ENCODE peak calls at places on chromosomes 5 and 9, in eight cellular contexts. I is PC-3, B is GM23248, R is SK-N-SH, V is OCI-LY7, C is HCT116, Z is neural progenitor cell, P is MM.1S. A is an unnamed sample.

GRCh38 chr5:171750316-171750788 is 35.3 kb upstream of the SMIM23 start:
- DNase-seq in I (peak; percentile 42), B (peak; percentile 89), R (peak; percentile 26), V (peak; percentile 5), C (peak; percentile 8), Z (peak; percentile 43), P (no peak), A (no peak)

GRCh38 chr5:67059747-67060490 is 136.7 kb downstream of the CD180 start:
- DNase-seq in I (peak; percentile 30), B (peak; percentile 31), R (no peak), V (no peak), C (no peak), Z (no peak), P (no peak), A (no peak)

GRCh38 chr5:35233601-35234000 is 3.3 kb upstream of the PRLR start:
- DNase-seq in I (no peak), B (no peak), R (no peak), V (no peak), C (no peak), Z (no peak), P (no peak), A (no peak)

GRCh38 chr5:134245101-134245604 is 19.3 kb upstream of the PPP2CA start:
- DNase-seq in I (peak; percentile 93), B (peak; percentile 75), R (no peak), V (no peak), C (no peak), Z (peak; percentile 63), P (no peak), A (peak; percentile 53)

GRCh38 chr9:3238241-3238640 is 287.6 kb downstream of the RFX3 start:
- DNase-seq in I (no peak), B (peak; percentile 16), R (no peak), V (no peak), C (no peak), Z (no peak), P (no peak), A (no peak)

GRCh38 chr9:36218011-36218410 is 27.3 kb downstream of the CLTA start:
- DNase-seq in I (no peak), B (no peak), R (no peak), V (no peak), C (no peak), Z (no peak), P (no peak), A (no peak)

GRCh38 chr9:89536618-89537017 is 38.7 kb upstream of the SEMA4D start:
- DNase-seq in I (no peak), B (no peak), R (peak; percentile 44), V (no peak), C (no peak), Z (no peak), P (no peak), A (no peak)

GRCh38 chr5:178323961-178324360 is 91.4 kb upstream of the PHYKPL start:
- DNase-seq in I (no peak), B (no peak), R (no peak), V (no peak), C (no peak), Z (no peak), P (no peak), A (no peak)

GRCh38 chr5:58235279-58235678 is 224.6 kb downstream of the PLK2 start:
- DNase-seq in I (no peak), B (peak; percentile 81), R (no peak), V (no peak), C (no peak), Z (no peak), P (no peak), A (peak; percentile 56)

GRCh38 chr9:121655231-121655755 is 3.9 kb downstream of the DAB2IP start:
- DNase-seq in I (no peak), B (no peak), R (no peak), V (no peak), C (no peak), Z (no peak), P (no peak), A (no peak)

GRCh38 chr9:27765931-27766835 is 192.9 kb upstream of the C9orf72 start:
- DNase-seq in I (no peak), B (no peak), R (no peak), V (no peak), C (no peak), Z (no peak), P (no peak), A (no peak)

GRCh38 chr5:87229780-87230179 is 37.9 kb upstream of the RASA1 start:
- DNase-seq in I (peak; percentile 63), B (peak; percentile 30), R (no peak), V (no peak), C (no peak), Z (no peak), P (no peak), A (no peak)

GRCh38 chr5:72074238-72074637 is 33.0 kb upstream of the MAP1B start:
- DNase-seq in I (no peak), B (no peak), R (no peak), V (no peak), C (no peak), Z (no peak), P (no peak), A (no peak)

GRCh38 chr5:79986260-79986659 is 4.8 kb downstream of the MTX3 start:
- DNase-seq in I (no peak), B (no peak), R (no peak), V (peak; percentile 36), C (no peak), Z (no peak), P (no peak), A (no peak)

GRCh38 chr5:159132429-159133040 is 32.8 kb upstream of the EBF1 start:
- DNase-seq in I (peak; percentile 48), B (peak; percentile 10), R (no peak), V (no peak), C (no peak), Z (no peak), P (no peak), A (no peak)

GRCh38 chr5:168364738-168365550 is 73.5 kb downstream of the WWC1 start:
- DNase-seq in I (peak; percentile 48), B (peak; percentile 51), R (no peak), V (no peak), C (no peak), Z (peak; percentile 43), P (no peak), A (peak; percentile 58)

GRCh38 chr5:168368854-168369253 is 77.4 kb downstream of the WWC1 start:
- DNase-seq in I (no peak), B (no peak), R (no peak), V (no peak), C (no peak), Z (no peak), P (no peak), A (no peak)

GRCh38 chr5:168365581-168366081 is 74.2 kb downstream of the WWC1 start:
- DNase-seq in I (peak; percentile 75), B (peak; percentile 73), R (no peak), V (no peak), C (peak; percentile 35), Z (peak; percentile 38), P (no peak), A (peak; percentile 59)

GRCh38 chr5:168364151-168364661 is 72.8 kb downstream of the WWC1 start:
- DNase-seq in I (peak; percentile 91), B (peak; percentile 40), R (no peak), V (no peak), C (peak; percentile 19), Z (no peak), P (no peak), A (no peak)

GRCh38 chr5:168366124-168366523 is 74.7 kb downstream of the WWC1 start:
- DNase-seq in I (peak; percentile 87), B (peak; percentile 88), R (no peak), V (no peak), C (no peak), Z (no peak), P (no peak), A (no peak)
- TF ChIP-seq EZH2phosphoT487 in I (no peak), B (no peak), R (no peak), V (no peak), C (no peak), Z (no peak), P (no peak), A (no peak)

GRCh38 chr5:109937951-109938350 is 248.2 kb downstream of the MAN2A1 start:
- DNase-seq in I (no peak), B (no peak), R (no peak), V (no peak), C (no peak), Z (no peak), P (no peak), A (no peak)

GRCh38 chr5:109938453-109938852 is 248.7 kb downstream of the MAN2A1 start:
- DNase-seq in I (no peak), B (no peak), R (no peak), V (no peak), C (no peak), Z (no peak), P (no peak), A (no peak)

GRCh38 chr5:109936996-109937395 is 247.3 kb downstream of the MAN2A1 start:
- DNase-seq in I (no peak), B (no peak), R (no peak), V (peak; percentile 29), C (no peak), Z (no peak), P (peak; percentile 95), A (no peak)

GRCh38 chr5:109939109-109939682 is 249.5 kb downstream of the MAN2A1 start:
- DNase-seq in I (peak; percentile 77), B (peak; percentile 76), R (no peak), V (no peak), C (no peak), Z (no peak), P (no peak), A (no peak)

GRCh38 chr5:109936091-109936490 is 246.4 kb downstream of the MAN2A1 start:
- DNase-seq in I (no peak), B (peak; percentile 4), R (no peak), V (no peak), C (no peak), Z (no peak), P (no peak), A (no peak)
- H3K4me1 ChIP-seq in I (peaks cover 10% of the 10 kb centered on the region), B (peaks cover 6% of the 10 kb centered on the region), R (no peaks in the 10 kb centered on the region), V (no peaks in the 10 kb centered on the region), C (no peaks in the 10 kb centered on the region), Z (peaks cover 5% of the 10 kb centered on the region), P (peaks cover 63% of the 10 kb centered on the region), A (no peaks in the 10 kb centered on the region)

DNA sequence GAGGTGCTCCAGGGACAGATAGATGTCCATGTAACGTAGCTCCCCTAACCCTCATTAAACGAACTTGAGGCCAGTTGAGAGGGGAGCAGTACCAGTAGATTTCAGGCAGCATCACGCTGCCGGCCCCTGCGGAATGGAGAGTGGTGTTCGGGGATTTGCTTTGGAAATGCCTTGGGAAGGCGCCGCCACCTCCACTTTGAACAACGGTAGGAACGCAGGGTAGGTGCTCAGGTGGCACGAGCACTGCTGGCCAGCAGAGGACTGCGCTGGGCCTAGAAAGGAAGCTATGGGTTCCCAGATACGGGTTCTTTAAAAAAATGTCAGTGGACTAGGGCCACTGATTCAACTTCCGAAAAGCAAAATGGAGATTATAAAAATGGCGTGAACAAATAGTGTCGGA is 271.8 kb downstream of the FANCC start:
- DNase-seq in I (no peak), B (no peak), R (no peak), V (no peak), C (no peak), Z (peak; percentile 43), P (no peak), A (no peak)
- H3K27ac ChIP-seq in I (no peak overlapping the region), B (no peak overlapping the region), R (peak overlapping the region; percentile 50), V (no peak overlapping the region), C (no peak overlapping the region), Z (no peak overlapping the region), P (no peak overlapping the region), A (peak overlapping the region; percentile 96)

DNA sequence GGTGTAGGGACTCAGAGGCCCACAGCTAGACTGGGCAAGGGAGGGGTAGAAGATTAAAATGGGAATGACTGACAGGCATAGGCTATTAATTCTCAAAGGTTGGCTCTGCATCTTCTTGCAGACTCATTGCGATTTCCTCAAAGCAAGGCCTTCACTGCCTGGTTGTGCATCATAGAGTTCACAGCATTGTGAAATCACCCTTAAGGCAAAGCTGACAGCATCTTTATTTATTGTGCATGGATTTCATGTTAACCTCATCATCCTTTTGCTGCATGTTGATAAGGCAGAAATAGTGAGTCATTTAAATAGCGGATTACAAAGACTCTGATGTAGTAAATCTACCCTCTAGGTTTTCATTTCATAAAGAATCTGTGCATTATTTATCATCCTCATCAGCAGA is 13.6 kb upstream of the PALM2AKAP2 start:
- DNase-seq in I (peak; percentile 44), B (peak; percentile 93), R (no peak), V (no peak), C (no peak), Z (no peak), P (no peak), A (peak; percentile 58)
- TF ChIP-seq EZH2phosphoT487 in I (no peak), B (no peak), R (no peak), V (no peak), C (no peak), Z (no peak), P (no peak), A (no peak)

A was measured in hepatocyte.